ENCODE peak calls at places on chromosomes 5 and 9, in six cellular contexts. One of them, this sample, is unnamed. For H3K4me1, the result is how much of the 10 kb centered on the place peaks cover.

GRCh38 chr5:40308867-40309266 is 370.8 kb upstream of the PTGER4 start:
- DNase-seq in mesenchymal stem cell: no peak
- DNase-seq in GM23248: no peak
- DNase-seq in fibroblast of lung: no peak
- DNase-seq in Peyer's patch: no peak
- DNase-seq in neural progenitor cell: peak
- DNase-seq in this sample: no peak

GRCh38 chr5:151660616-151661015 is 26.1 kb downstream of the SPARC start:
- DNase-seq in GM23248: peak
- DNase-seq in mesenchymal stem cell: peak
- DNase-seq in neural progenitor cell: no peak
- DNase-seq in fibroblast of lung: peak
- DNase-seq in Peyer's patch: no peak
- DNase-seq in this sample: no peak

GRCh38 chr5:117488976-117489500 is 914.4 kb upstream of the SEMA6A start:
- DNase-seq in GM23248: no peak
- DNase-seq in mesenchymal stem cell: no peak
- DNase-seq in fibroblast of lung: no peak
- DNase-seq in neural progenitor cell: no peak
- DNase-seq in Peyer's patch: no peak
- DNase-seq in this sample: no peak

GRCh38 chr9:37201581-37201980 is 81.2 kb downstream of the ZCCHC7 start:
- DNase-seq in fibroblast of lung: no peak
- DNase-seq in neural progenitor cell: peak
- DNase-seq in mesenchymal stem cell: no peak
- DNase-seq in Peyer's patch: no peak
- DNase-seq in GM23248: no peak
- DNase-seq in this sample: no peak

GRCh38 chr9:109742759-109743388 is 37.1 kb upstream of the PALM2AKAP2 start:
- DNase-seq in GM23248: peak
- DNase-seq in neural progenitor cell: peak
- DNase-seq in fibroblast of lung: peak
- DNase-seq in Peyer's patch: no peak
- DNase-seq in mesenchymal stem cell: peak
- DNase-seq in this sample: no peak

GRCh38 chr9:37836386-37836785 is 35.8 kb downstream of the DCAF10 start:
- DNase-seq in GM23248: no peak
- DNase-seq in neural progenitor cell: peak
- DNase-seq in mesenchymal stem cell: no peak
- DNase-seq in fibroblast of lung: no peak
- DNase-seq in Peyer's patch: no peak
- DNase-seq in this sample: no peak

GRCh38 chr9:5502553-5502952 is 7.8 kb upstream of the PDCD1LG2 start:
- DNase-seq in neural progenitor cell: no peak
- DNase-seq in mesenchymal stem cell: no peak
- DNase-seq in GM23248: no peak
- DNase-seq in Peyer's patch: no peak
- DNase-seq in fibroblast of lung: no peak
- DNase-seq in this sample: no peak

GRCh38 chr5:59178071-59178470 is 595.2 kb downstream of the RAB3C start:
- DNase-seq in Peyer's patch: no peak
- DNase-seq in neural progenitor cell: no peak
- DNase-seq in GM23248: no peak
- DNase-seq in mesenchymal stem cell: no peak
- DNase-seq in fibroblast of lung: no peak
- DNase-seq in this sample: no peak

GRCh38 chr5:75623846-75624245 is 12.6 kb downstream of the ANKDD1B start:
- DNase-seq in fibroblast of lung: no peak
- DNase-seq in Peyer's patch: no peak
- DNase-seq in mesenchymal stem cell: peak
- DNase-seq in neural progenitor cell: no peak
- DNase-seq in GM23248: no peak
- DNase-seq in this sample: no peak

GRCh38 chr5:141373673-141374317 is at the start of gene PCDHGA6:
- DNase-seq in Peyer's patch: no peak
- DNase-seq in neural progenitor cell: no peak
- DNase-seq in GM23248: peak
- DNase-seq in fibroblast of lung: peak
- DNase-seq in mesenchymal stem cell: no peak
- DNase-seq in this sample: peak

GRCh38 chr5:144028644-144029043 is 141.8 kb downstream of the YIPF5 start:
- DNase-seq in mesenchymal stem cell: peak
- DNase-seq in neural progenitor cell: no peak
- DNase-seq in fibroblast of lung: peak
- DNase-seq in Peyer's patch: no peak
- DNase-seq in GM23248: peak
- DNase-seq in this sample: no peak

GRCh38 chr9:78865757-78866156 is 568.8 kb downstream of the PSAT1 start:
- DNase-seq in Peyer's patch: no peak
- DNase-seq in mesenchymal stem cell: no peak
- DNase-seq in GM23248: no peak
- DNase-seq in fibroblast of lung: no peak
- DNase-seq in neural progenitor cell: no peak
- DNase-seq in this sample: no peak

GRCh38 chr5:23930985-23931384 is 423.6 kb downstream of the PRDM9 start:
- DNase-seq in Peyer's patch: no peak
- DNase-seq in fibroblast of lung: no peak
- DNase-seq in GM23248: no peak
- DNase-seq in neural progenitor cell: no peak
- DNase-seq in mesenchymal stem cell: no peak
- DNase-seq in this sample: no peak

GRCh38 chr5:109873687-109874086 is 184.0 kb downstream of the MAN2A1 start:
- DNase-seq in mesenchymal stem cell: no peak
- DNase-seq in fibroblast of lung: no peak
- DNase-seq in Peyer's patch: no peak
- DNase-seq in GM23248: no peak
- DNase-seq in neural progenitor cell: no peak
- DNase-seq in this sample: no peak

GRCh38 chr5:132807163-132807838 is 5.8 kb upstream of the SOWAHA start:
- DNase-seq in neural progenitor cell: peak
- DNase-seq in GM23248: no peak
- DNase-seq in Peyer's patch: peak
- DNase-seq in mesenchymal stem cell: peak
- DNase-seq in fibroblast of lung: no peak
- DNase-seq in this sample: peak

GRCh38 chr5:143952809-143953208 is 140.8 kb downstream of the HMHB1 start:
- DNase-seq in Peyer's patch: no peak
- DNase-seq in mesenchymal stem cell: no peak
- DNase-seq in fibroblast of lung: no peak
- DNase-seq in neural progenitor cell: no peak
- DNase-seq in GM23248: no peak
- DNase-seq in this sample: no peak

GRCh38 chr9:127634021-127634420 is 21.9 kb downstream of the STXBP1 start:
- DNase-seq in GM23248: no peak
- DNase-seq in neural progenitor cell: no peak
- DNase-seq in mesenchymal stem cell: no peak
- DNase-seq in Peyer's patch: peak
- DNase-seq in fibroblast of lung: no peak
- DNase-seq in this sample: no peak

GRCh38 chr9:21523021-21524014 is 41.2 kb upstream of the IFNE start:
- DNase-seq in neural progenitor cell: no peak
- DNase-seq in GM23248: no peak
- DNase-seq in fibroblast of lung: no peak
- DNase-seq in mesenchymal stem cell: no peak
- DNase-seq in Peyer's patch: no peak
- DNase-seq in this sample: no peak
- H3K4me1 ChIP-seq in neural progenitor cell: under half
- H3K4me1 ChIP-seq in GM23248: under half
- H3K4me1 ChIP-seq in fibroblast of lung: under half
- H3K4me1 ChIP-seq in mesenchymal stem cell: under half
- H3K4me1 ChIP-seq in Peyer's patch: under half
- H3K4me1 ChIP-seq in this sample: under half

DNA sequence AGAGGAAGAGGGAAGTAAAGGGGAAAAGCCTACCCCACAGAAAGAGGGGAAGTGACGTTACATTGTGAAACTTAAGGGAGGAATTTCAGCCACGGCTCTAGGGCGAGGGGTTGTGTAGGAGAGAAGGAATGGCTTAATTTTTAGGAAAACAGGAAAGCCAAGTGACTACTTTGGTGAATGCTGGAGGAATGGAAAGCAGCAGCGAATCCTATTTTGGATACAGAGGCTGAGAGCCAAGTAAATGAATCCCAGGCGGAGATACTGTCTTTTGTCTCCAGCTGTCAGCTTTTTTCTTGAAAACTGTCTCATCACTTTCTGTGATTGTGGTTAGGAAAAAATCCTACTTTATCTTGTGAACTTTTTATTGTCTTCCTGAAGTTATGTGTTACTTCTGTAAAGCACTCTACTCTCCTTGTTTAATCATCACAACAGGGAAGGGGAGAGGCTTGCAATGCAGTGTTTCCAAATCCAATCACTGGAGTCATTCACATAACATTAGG is 188.4 kb downstream of the TSSK1B start:
- DNase-seq in neural progenitor cell: no peak
- DNase-seq in fibroblast of lung: peak
- DNase-seq in mesenchymal stem cell: peak
- DNase-seq in Peyer's patch: no peak
- DNase-seq in GM23248: peak
- DNase-seq in this sample: no peak
- H3K4me1 ChIP-seq in neural progenitor cell: under half
- H3K4me1 ChIP-seq in fibroblast of lung: under half
- H3K4me1 ChIP-seq in mesenchymal stem cell: under half
- H3K4me1 ChIP-seq in Peyer's patch: under half
- H3K4me1 ChIP-seq in GM23248: under half
- H3K4me1 ChIP-seq in this sample: under half

GRCh38 chr5:1513326-1514026 is 10.3 kb downstream of the LPCAT1 start:
- DNase-seq in mesenchymal stem cell: no peak
- DNase-seq in neural progenitor cell: peak
- DNase-seq in GM23248: no peak
- DNase-seq in fibroblast of lung: no peak
- DNase-seq in Peyer's patch: peak
- DNase-seq in this sample: no peak
- H3K4me1 ChIP-seq in mesenchymal stem cell: under half
- H3K4me1 ChIP-seq in neural progenitor cell: under half
- H3K4me1 ChIP-seq in GM23248: under half
- H3K4me1 ChIP-seq in fibroblast of lung: under half
- H3K4me1 ChIP-seq in Peyer's patch: under half
- H3K4me1 ChIP-seq in this sample: under half

GRCh38 chr5:80230269-80230992 is 25.4 kb downstream of the SERINC5 start:
- DNase-seq in GM23248: no peak
- DNase-seq in mesenchymal stem cell: no peak
- DNase-seq in fibroblast of lung: no peak
- DNase-seq in Peyer's patch: no peak
- DNase-seq in neural progenitor cell: no peak
- DNase-seq in this sample: no peak
- H3K4me1 ChIP-seq in GM23248: under half
- H3K4me1 ChIP-seq in mesenchymal stem cell: under half
- H3K4me1 ChIP-seq in fibroblast of lung: under half
- H3K4me1 ChIP-seq in Peyer's patch: under half
- H3K4me1 ChIP-seq in neural progenitor cell: under half
- H3K4me1 ChIP-seq in this sample: under half

GRCh38 chr5:43635374-43635773 is 32.4 kb downstream of the NNT start:
- DNase-seq in mesenchymal stem cell: peak
- DNase-seq in neural progenitor cell: no peak
- DNase-seq in GM23248: peak
- DNase-seq in Peyer's patch: no peak
- DNase-seq in fibroblast of lung: no peak
- DNase-seq in this sample: no peak

GRCh38 chr5:43638107-43638506 is 35.1 kb downstream of the NNT start:
- DNase-seq in mesenchymal stem cell: no peak
- DNase-seq in neural progenitor cell: no peak
- DNase-seq in GM23248: no peak
- DNase-seq in fibroblast of lung: no peak
- DNase-seq in Peyer's patch: no peak
- DNase-seq in this sample: no peak

GRCh38 chr5:43638556-43638955 is 35.6 kb downstream of the NNT start:
- DNase-seq in fibroblast of lung: peak
- DNase-seq in mesenchymal stem cell: no peak
- DNase-seq in neural progenitor cell: no peak
- DNase-seq in Peyer's patch: no peak
- DNase-seq in GM23248: peak
- DNase-seq in this sample: no peak

GRCh38 chr5:43636076-43636475 is 33.1 kb downstream of the NNT start:
- DNase-seq in GM23248: peak
- DNase-seq in mesenchymal stem cell: no peak
- DNase-seq in fibroblast of lung: no peak
- DNase-seq in Peyer's patch: no peak
- DNase-seq in neural progenitor cell: no peak
- DNase-seq in this sample: no peak

DNA sequence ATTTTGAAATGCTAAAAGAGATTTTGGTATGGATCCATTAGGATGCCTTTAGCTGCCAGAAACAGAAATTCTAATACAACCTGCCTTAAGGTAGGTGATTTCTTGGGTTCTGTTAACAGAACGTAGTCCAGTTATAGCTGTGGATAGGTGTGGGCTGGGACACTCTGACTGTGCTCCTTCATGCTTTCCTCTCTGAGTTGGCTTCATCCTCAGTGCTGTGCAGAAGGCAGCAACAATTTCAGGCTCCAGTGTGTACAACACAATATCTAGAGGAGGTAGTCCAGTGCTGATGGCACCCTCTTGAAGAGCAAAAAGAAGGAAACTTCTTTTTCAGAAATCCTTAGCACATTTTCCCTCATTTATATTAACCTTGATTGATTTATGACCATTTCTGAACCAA is 34.4 kb downstream of the NNT start:
- DNase-seq in fibroblast of lung: no peak
- DNase-seq in Peyer's patch: no peak
- DNase-seq in mesenchymal stem cell: no peak
- DNase-seq in neural progenitor cell: no peak
- DNase-seq in GM23248: no peak
- DNase-seq in this sample: no peak
- H3K4me1 ChIP-seq in fibroblast of lung: under half
- H3K4me1 ChIP-seq in Peyer's patch: under half
- H3K4me1 ChIP-seq in mesenchymal stem cell: under half
- H3K4me1 ChIP-seq in neural progenitor cell: under half
- H3K4me1 ChIP-seq in GM23248: under half
- H3K4me1 ChIP-seq in this sample: under half

DNA sequence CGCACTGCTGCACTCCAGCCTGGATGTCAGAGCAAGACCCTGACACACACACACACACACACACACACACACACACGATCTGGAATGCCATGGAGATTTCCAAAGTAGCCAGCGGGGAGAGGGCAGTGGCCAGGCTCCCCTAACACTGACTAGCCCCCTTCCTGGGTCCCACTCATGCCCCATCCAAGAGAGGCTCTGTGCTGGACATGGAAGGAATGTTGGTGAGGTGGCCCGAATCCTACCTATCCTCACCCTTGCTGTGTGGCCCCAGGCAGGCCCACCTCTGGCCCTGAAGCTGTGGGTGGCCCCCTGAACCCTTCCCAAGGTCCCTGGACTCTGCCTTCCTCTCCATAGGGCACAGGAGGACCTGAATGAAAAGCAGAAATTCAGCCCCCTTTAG is 7.3 kb downstream of the BRD3 start:
- DNase-seq in neural progenitor cell: no peak
- DNase-seq in fibroblast of lung: no peak
- DNase-seq in mesenchymal stem cell: no peak
- DNase-seq in Peyer's patch: no peak
- DNase-seq in GM23248: no peak
- DNase-seq in this sample: no peak
- H3K4me1 ChIP-seq in neural progenitor cell: under half
- H3K4me1 ChIP-seq in fibroblast of lung: under half
- H3K4me1 ChIP-seq in mesenchymal stem cell: half or more
- H3K4me1 ChIP-seq in Peyer's patch: under half
- H3K4me1 ChIP-seq in GM23248: under half
- H3K4me1 ChIP-seq in this sample: under half

DNA sequence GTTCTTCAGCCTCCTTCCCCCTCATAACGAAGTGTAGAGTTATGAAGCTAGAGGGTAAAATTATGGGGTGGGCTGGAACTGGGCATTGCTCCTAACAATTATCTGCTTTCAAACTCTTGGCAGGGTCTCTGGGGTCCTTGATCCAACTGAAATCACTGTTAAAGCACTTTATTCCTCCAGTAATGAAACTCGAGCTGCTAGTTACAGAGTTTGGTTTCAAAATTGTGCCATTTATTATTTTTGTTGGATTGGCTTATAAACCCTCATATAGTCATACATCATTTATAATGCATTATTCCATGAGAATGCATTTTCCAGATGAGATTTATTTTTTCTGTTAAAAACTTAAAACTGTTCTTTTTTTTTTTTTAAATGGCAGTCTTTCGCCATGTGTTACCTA is 158.5 kb downstream of the RGS3 start:
- DNase-seq in neural progenitor cell: no peak
- DNase-seq in fibroblast of lung: no peak
- DNase-seq in Peyer's patch: no peak
- DNase-seq in mesenchymal stem cell: no peak
- DNase-seq in GM23248: no peak
- DNase-seq in this sample: no peak
- H3K4me1 ChIP-seq in neural progenitor cell: under half
- H3K4me1 ChIP-seq in fibroblast of lung: under half
- H3K4me1 ChIP-seq in Peyer's patch: under half
- H3K4me1 ChIP-seq in mesenchymal stem cell: under half
- H3K4me1 ChIP-seq in GM23248: half or more
- H3K4me1 ChIP-seq in this sample: under half